ENCODE peak calls at places on chromosomes 3 and 15, in five cellular contexts. B is left lung, Q is vagina, J is psoas muscle, A is fibroblast of mammary gland. U is an unnamed sample.

GRCh38 chr3:159762238-159762637 is 226.4 kb upstream of the IL12A start:
- DNase-seq in B (no peak), Q (no peak), J (no peak), A (no peak), U (no peak)

GRCh38 chr15:65639509-65639908 is 17.8 kb downstream of the SLC24A1 start:
- DNase-seq in B (no peak), Q (no peak), J (no peak), A (no peak), U (no peak)

GRCh38 chr15:33013827-33014445 is 180.6 kb downstream of the FMN1 start:
- DNase-seq in B (no peak), Q (no peak), J (no peak), A (peak; percentile 74), U (no peak)

GRCh38 chr3:50241163-50241562 is 5.2 kb downstream of the GNAI2 start:
- DNase-seq in B (no peak), Q (no peak), J (no peak), A (no peak), U (no peak)

GRCh38 chr3:177290633-177291032 is 93.4 kb upstream of the TBL1XR1 start:
- DNase-seq in B (no peak), Q (no peak), J (no peak), A (no peak), U (no peak)

GRCh38 chr15:81296673-81297072 is 27.3 kb downstream of the STARD5 start:
- DNase-seq in B (peak; percentile 84), Q (no peak), J (peak; percentile 62), A (no peak), U (no peak)

GRCh38 chr3:71305246-71306206 is 278.0 kb downstream of the FOXP1 start:
- DNase-seq in B (no peak), Q (no peak), J (peak; percentile 64), A (peak; percentile 31), U (no peak)

GRCh38 chr15:39618063-39618823 is 37.4 kb downstream of the THBS1 start:
- DNase-seq in B (no peak), Q (no peak), J (no peak), A (no peak), U (no peak)

GRCh38 chr3:114879059-114880031 is 267.7 kb downstream of the ZBTB20 start:
- DNase-seq in B (no peak), Q (no peak), J (no peak), A (peak; percentile 84), U (no peak)

DNA sequence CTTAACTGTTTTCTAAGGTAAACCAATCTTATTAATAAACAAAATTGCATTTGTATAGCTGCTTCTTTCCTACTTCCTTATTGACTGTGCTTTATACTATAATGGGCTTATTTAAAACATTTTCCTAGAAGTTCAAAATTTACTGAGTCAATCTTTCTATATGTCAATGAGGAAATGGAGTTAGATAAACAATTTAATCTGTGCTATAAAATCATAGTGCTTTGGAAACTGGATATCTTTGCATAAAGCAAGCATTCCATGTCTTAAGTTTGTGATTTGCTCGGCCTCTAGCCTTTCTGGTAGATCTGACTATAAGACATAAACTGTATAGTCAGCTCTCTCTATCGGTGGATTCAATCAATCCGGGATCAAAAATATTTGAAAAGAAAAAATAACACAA is 99.6 kb downstream of the NEDD4 start:
- DNase-seq in B (no peak), Q (no peak), J (no peak), A (no peak), U (no peak)
- H3K4me3 ChIP-seq in B (no peak overlapping the region), Q (no peak overlapping the region), J (peak overlapping the region; percentile 63), A (no peak overlapping the region), U (no peak overlapping the region)

GRCh38 chr15:87599616-87600015 is 656.9 kb downstream of the NTRK3 start:
- DNase-seq in B (no peak), Q (no peak), J (no peak), A (no peak), U (no peak)
- H3K4me3 ChIP-seq in B (no peak overlapping the region), Q (no peak overlapping the region), J (no peak overlapping the region), A (no peak overlapping the region), U (no peak overlapping the region)

GRCh38 chr3:123333401-123333800 is 115.5 kb downstream of the ADCY5 start:
- DNase-seq in B (peak; percentile 53), Q (no peak), J (no peak), A (no peak), U (no peak)
- H3K4me3 ChIP-seq in B (no peak overlapping the region), Q (no peak overlapping the region), J (no peak overlapping the region), A (no peak overlapping the region), U (no peak overlapping the region)

GRCh38 chr3:13935494-13936094 is 55.7 kb upstream of the WNT7A start:
- DNase-seq in B (no peak), Q (no peak), J (no peak), A (no peak), U (no peak)

GRCh38 chr3:13934315-13934714 is 54.4 kb upstream of the WNT7A start:
- DNase-seq in B (no peak), Q (no peak), J (no peak), A (no peak), U (no peak)

GRCh38 chr3:13931172-13931571 is 51.3 kb upstream of the WNT7A start:
- DNase-seq in B (no peak), Q (no peak), J (no peak), A (no peak), U (no peak)

GRCh38 chr3:13934813-13935212 is 54.9 kb upstream of the WNT7A start:
- DNase-seq in B (no peak), Q (no peak), J (no peak), A (no peak), U (no peak)

GRCh38 chr3:13932578-13933295 is 52.9 kb upstream of the WNT7A start:
- DNase-seq in B (no peak), Q (no peak), J (no peak), A (no peak), U (no peak)
- H3K4me3 ChIP-seq in B (peak overlapping the region; percentile 32), Q (peak overlapping the region; percentile 40), J (peak overlapping the region; percentile 62), A (no peak overlapping the region), U (peak overlapping the region; percentile 16)